ENCODE peak calls at places on chromosomes 16 and 17, in seven cellular contexts. Y, F, Q, T, I, W and C are unnamed samples.

GRCh38 chr16:88770459-88771293 is 14.3 kb downstream of the PIEZO1 start:
- DNase-seq in Q (peak; percentile 76), W (peak; percentile 91), F (peak; percentile 93), I (no peak), T (peak; percentile 60), Y (no peak), C (peak; percentile 90)

GRCh38 chr17:41171881-41172280 is 3.9 kb upstream of the KRTAP4-3 start:
- DNase-seq in W (no peak), I (no peak), Y (no peak), T (no peak), Q (no peak), F (no peak), C (no peak)

GRCh38 chr17:74946641-74947040 is 10.9 kb downstream of the OTOP3 start:
- DNase-seq in F (peak; percentile 57), Q (no peak), Y (no peak), T (no peak), W (no peak), I (no peak), C (no peak)

GRCh38 chr17:57537524-57538410 is 207.3 kb downstream of the CCDC182 start:
- DNase-seq in T (peak; percentile 90), W (no peak), F (no peak), Y (no peak), I (no peak), Q (no peak), C (no peak)

GRCh38 chr17:19284005-19284959 is 47.1 kb downstream of the EPN2 start:
- DNase-seq in F (peak; percentile 10), Q (peak; percentile 70), I (no peak), T (no peak), Y (no peak), W (no peak), C (no peak)

GRCh38 chr17:44556114-44556853 is 1.0 kb upstream of the FZD2 start:
- DNase-seq in I (peak; percentile 66), T (peak; percentile 96), Q (peak; percentile 77), Y (peak; percentile 57), W (peak; percentile 68), F (no peak), C (no peak)

GRCh38 chr17:45438931-45439610 is 6.4 kb upstream of the ARHGAP27 start:
- DNase-seq in Q (no peak), Y (no peak), W (no peak), F (peak; percentile 52), I (no peak), T (no peak), C (peak; percentile 62)

GRCh38 chr16:87027056-87027616 is 290.1 kb downstream of the C16orf95 start:
- DNase-seq in Y (no peak), I (peak; percentile 56), Q (no peak), F (no peak), T (no peak), W (no peak), C (no peak)

GRCh38 chr16:69621225-69621624 is 55.5 kb downstream of the NFAT5 start:
- DNase-seq in Y (no peak), W (no peak), Q (no peak), T (no peak), F (no peak), I (no peak), C (no peak)

GRCh38 chr17:51397361-51398127 is 137.2 kb downstream of the UTP18 start:
- DNase-seq in Q (no peak), Y (no peak), I (no peak), F (no peak), W (peak; percentile 51), T (no peak), C (no peak)

GRCh38 chr16:66318505-66318904 is 48.0 kb upstream of the CDH5 start:
- DNase-seq in T (no peak), F (no peak), W (no peak), Q (no peak), Y (no peak), I (no peak), C (no peak)

GRCh38 chr17:2828396-2829038 is 32.3 kb downstream of the RAP1GAP2 start:
- DNase-seq in F (peak; percentile 87), I (peak; percentile 69), W (peak; percentile 85), T (peak; percentile 71), Q (peak; percentile 90), Y (peak; percentile 76), C (peak; percentile 86)

GRCh38 chr16:1877089-1877488 is 5.1 kb upstream of the MEIOB start:
- DNase-seq in F (peak; percentile 24), Y (no peak), Q (no peak), W (no peak), I (no peak), T (no peak), C (no peak)

GRCh38 chr16:48409839-48410610 is 24.8 kb upstream of the SIAH1 start:
- DNase-seq in W (peak; percentile 86), Y (no peak), F (no peak), Q (no peak), I (no peak), T (no peak), C (no peak)

GRCh38 chr16:31201511-31202401 is 804 bp downstream of the PYCARD start:
- DNase-seq in Q (peak; percentile 86), F (no peak), Y (peak; percentile 64), T (no peak), W (peak; percentile 44), I (no peak), C (peak; percentile 66)

GRCh38 chr16:88479795-88480760 is 27.0 kb downstream of the ZFPM1 start:
- DNase-seq in F (no peak), I (no peak), Q (peak; percentile 82), T (no peak), Y (no peak), W (no peak), C (no peak)

GRCh38 chr16:55116165-55116894 is 185.7 kb downstream of the IRX5 start:
- DNase-seq in I (peak; percentile 73), Y (no peak), F (no peak), Q (no peak), T (no peak), W (no peak), C (no peak)

GRCh38 chr17:40598928-40599627 is 33.8 kb upstream of the CCR7 start:
- DNase-seq in Y (no peak), T (no peak), Q (peak; percentile 55), F (peak; percentile 82), W (no peak), I (peak; percentile 90), C (no peak)

GRCh38 chr17:65177901-65178300 is 40.7 kb downstream of the RGS9 start:
- DNase-seq in T (no peak), Y (no peak), W (no peak), I (no peak), F (no peak), Q (no peak), C (no peak)

GRCh38 chr16:52705192-52705591 is 158.2 kb upstream of the TOX3 start:
- DNase-seq in T (no peak), Q (no peak), F (no peak), Y (no peak), W (no peak), I (no peak), C (no peak)

GRCh38 chr17:18138065-18138749 is 29.7 kb downstream of the MYO15A start:
- DNase-seq in T (no peak), F (no peak), Y (no peak), W (no peak), Q (no peak), I (no peak), C (no peak)

GRCh38 chr17:74972107-74972972 is at the start of gene HID1:
- DNase-seq in W (peak; percentile 90), Q (peak; percentile 59), Y (peak; percentile 65), T (peak; percentile 68), I (no peak), F (peak; percentile 86), C (peak; percentile 86)

GRCh38 chr16:2507679-2508064 is 6.1 kb upstream of the ATP6V0C start:
- DNase-seq in T (no peak), F (peak; percentile 77), W (no peak), Y (peak; percentile 86), I (no peak), Q (no peak), C (peak; percentile 88)

GRCh38 chr17:978110-979093 is 1.2 kb downstream of the NXN start:
- DNase-seq in Q (no peak), I (no peak), F (peak; percentile 81), W (no peak), T (peak; percentile 42), Y (peak; percentile 50), C (peak; percentile 77)

GRCh38 chr16:17302213-17302612 is 168.5 kb downstream of the XYLT1 start:
- DNase-seq in Y (no peak), T (no peak), I (no peak), F (no peak), W (no peak), Q (peak; percentile 76), C (no peak)
- H3K27ac ChIP-seq in Y (no peak overlapping the region), T (no peak overlapping the region), I (no peak overlapping the region), F (no peak overlapping the region), W (no peak overlapping the region), Q (peak overlapping the region; percentile 93), C (no peak overlapping the region)

GRCh38 chr16:15854906-15855703 is 1.7 kb downstream of the MYH11 start:
- DNase-seq in F (no peak), W (no peak), T (no peak), I (peak; percentile 89), Q (no peak), Y (peak; percentile 68), C (no peak)

GRCh38 chr16:15856901-15857778 is at the start of gene MYH11:
- DNase-seq in W (no peak), I (peak; percentile 85), Y (peak; percentile 67), Q (no peak), T (peak; percentile 29), F (no peak), C (no peak)

GRCh38 chr16:15857779-15858560 is 1.1 kb upstream of the MYH11 start:
- DNase-seq in Y (peak; percentile 85), W (peak; percentile 20), F (peak; percentile 83), Q (no peak), T (peak; percentile 9), I (peak; percentile 93), C (peak; percentile 67)

GRCh38 chr16:15855704-15856003 is 1.2 kb downstream of the MYH11 start:
- DNase-seq in Q (peak; percentile 57), I (no peak), W (no peak), F (no peak), T (no peak), Y (no peak), C (no peak)

GRCh38 chr16:15856217-15856616 is 611 bp downstream of the MYH11 start:
- DNase-seq in T (no peak), F (no peak), Q (no peak), Y (no peak), I (no peak), W (no peak), C (no peak)
- H3K4me3 ChIP-seq in T (no peak overlapping the region), F (no peak overlapping the region), Q (no peak overlapping the region), Y (peak overlapping the region; percentile 99), I (peak overlapping the region; percentile 74), W (no peak overlapping the region), C (peak overlapping the region; percentile 45)

GRCh38 chr17:12613566-12613965 is 52.1 kb upstream of the MYOCD start:
- DNase-seq in F (no peak), T (no peak), Q (peak; percentile 29), W (no peak), I (no peak), Y (no peak), C (no peak)
- H3K27ac ChIP-seq in F (no peak overlapping the region), T (no peak overlapping the region), Q (no peak overlapping the region), W (no peak overlapping the region), I (no peak overlapping the region), Y (no peak overlapping the region), C (no peak overlapping the region)

DNA sequence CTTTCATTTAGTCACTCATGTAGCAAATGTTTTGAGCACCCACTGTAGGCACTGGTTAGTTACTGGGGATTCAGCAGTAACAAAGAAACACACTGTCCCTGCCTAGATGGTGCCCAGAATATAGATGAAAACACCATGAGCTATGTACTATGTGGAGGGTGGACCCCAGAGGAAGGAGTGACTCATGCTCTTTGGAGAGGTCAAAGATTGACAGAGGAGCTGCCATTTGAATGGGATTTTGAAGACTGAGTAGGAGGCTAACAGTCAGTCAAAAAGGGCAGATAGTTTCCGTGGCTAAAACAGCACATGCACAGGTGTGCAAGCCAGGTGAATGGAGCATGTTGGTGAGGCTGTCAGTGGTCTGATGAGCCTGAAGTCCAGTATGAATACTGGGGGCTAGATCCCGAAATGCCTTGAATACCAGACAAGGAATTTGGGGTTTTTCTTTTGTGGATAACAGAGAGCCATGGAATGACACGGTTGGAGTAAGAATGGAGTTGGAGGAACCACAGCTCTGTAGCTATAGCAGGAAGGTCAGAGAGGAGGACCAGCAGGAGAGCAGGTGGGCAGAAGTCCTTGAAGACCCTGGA is 6.1 kb downstream of the IL21R start:
- DNase-seq in W (no peak), Y (no peak), I (no peak), F (no peak), T (no peak), Q (no peak), C (no peak)
- H3K4me3 ChIP-seq in W (no peak overlapping the region), Y (no peak overlapping the region), I (no peak overlapping the region), F (no peak overlapping the region), T (no peak overlapping the region), Q (no peak overlapping the region), C (no peak overlapping the region)